ENCODE peak calls at places on chromosomes 5 and 9, in six cellular contexts. E is choroid plexus epithelial cell; P is stimulated activated CD8-positive, alpha-beta memory T cell treated with anti-CD3 and anti-CD28 coated beads, Interleukin-15, amount 100 ng/mL, for 1 hour; C is GM12878; O is lung; L is midbrain. Y is an unnamed sample.

GRCh38 chr9:96071245-96072124 is 196.0 kb downstream of the ERCC6L2 start:
- DNase-seq in E (peak; percentile 78), P (no peak), C (no peak), O (no peak), L (no peak), Y (no peak)

GRCh38 chr9:68923480-68923879 is 90.4 kb downstream of the PRKACG start:
- DNase-seq in E (no peak), P (no peak), C (no peak), O (no peak), L (no peak), Y (no peak)

GRCh38 chr9:37302277-37302676 is 120.2 kb upstream of the GRHPR start:
- DNase-seq in E (peak; percentile 35), P (no peak), C (peak; percentile 90), O (no peak), L (no peak), Y (no peak)

GRCh38 chr5:59640411-59640810 is 253.1 kb downstream of the PDE4D start:
- DNase-seq in E (peak; percentile 45), P (no peak), C (no peak), O (no peak), L (no peak), Y (no peak)

GRCh38 chr9:131398204-131398603 is 4.3 kb downstream of the PRRC2B start:
- DNase-seq in E (peak; percentile 27), P (no peak), C (peak; percentile 64), O (peak; percentile 68), L (no peak), Y (no peak)

GRCh38 chr5:137718611-137719010 is 17.3 kb downstream of the KLHL3 start:
- DNase-seq in E (no peak), P (no peak), C (no peak), O (no peak), L (no peak), Y (no peak)

GRCh38 chr5:7874639-7875038 is 5.7 kb downstream of the MTRR start:
- DNase-seq in E (no peak), P (no peak), C (no peak), O (no peak), L (no peak), Y (no peak)

GRCh38 chr9:37753489-37754190 is at the start of gene TRMT10B:
- DNase-seq in E (peak; percentile 74), P (peak; percentile 30), C (peak; percentile 34), O (peak; percentile 71), L (peak; percentile 81), Y (peak; percentile 23)

GRCh38 chr5:82911902-82912301 is 165.3 kb downstream of the TMEM167A start:
- DNase-seq in E (no peak), P (no peak), C (no peak), O (no peak), L (no peak), Y (no peak)

GRCh38 chr5:179192891-179193470 is 132.8 kb downstream of the ZNF354C start:
- DNase-seq in E (no peak), P (no peak), C (no peak), O (no peak), L (no peak), Y (no peak)

Y was measured in glomerular endothelial cell.